ENCODE peak calls at places on chromosomes 12 and 14, in six cellular contexts. A is left ventricle myocardium inferior; O is right lobe of liver; P is effector memory CD4-positive, alpha-beta T cell; B is lower lobe of right lung; Q is H9. V is an unnamed sample.

GRCh38 chr12:85784096-85784720 is 52.0 kb downstream of the RASSF9 start:
- DNase-seq in A (no peak), O (no peak), P (no peak), B (no peak), Q (no peak), V (no peak)

GRCh38 chr12:51395283-51396230 is 4.4 kb upstream of the GALNT6 start:
- DNase-seq in A (no peak), O (no peak), P (no peak), B (no peak), Q (peak; percentile 28), V (peak; percentile 21)

GRCh38 chr14:73995977-73996378 is 23.1 kb downstream of the ENTPD5 start:
- DNase-seq in A (no peak), O (peak; percentile 79), P (no peak), B (no peak), Q (no peak), V (no peak)

GRCh38 chr12:102740157-102741032 is 176.6 kb downstream of the PAH start:
- DNase-seq in A (no peak), O (no peak), P (no peak), B (no peak), Q (no peak), V (no peak)

GRCh38 chr12:76422878-76423438 is 74.7 kb upstream of the BBS10 start:
- DNase-seq in A (no peak), O (no peak), P (no peak), B (no peak), Q (no peak), V (no peak)

GRCh38 chr12:119156401-119156800 is 22.3 kb upstream of the HSPB8 start:
- DNase-seq in A (no peak), O (no peak), P (no peak), B (no peak), Q (peak; percentile 98), V (no peak)

GRCh38 chr14:103302966-103303365 is 31.1 kb upstream of the EIF5 start:
- DNase-seq in A (no peak), O (no peak), P (no peak), B (no peak), Q (no peak), V (no peak)

GRCh38 chr12:118544569-118544968 is 168.2 kb downstream of the SUDS3 start:
- DNase-seq in A (no peak), O (no peak), P (no peak), B (no peak), Q (peak; percentile 8), V (no peak)

GRCh38 chr12:31222620-31223222 is 103.2 kb downstream of the SINHCAF start:
- DNase-seq in A (no peak), O (no peak), P (no peak), B (peak; percentile 34), Q (no peak), V (no peak)

GRCh38 chr12:56221233-56221756 is 427 bp downstream of the RNF41 start:
- DNase-seq in A (peak; percentile 59), O (no peak), P (no peak), B (peak; percentile 70), Q (peak; percentile 64), V (no peak)

GRCh38 chr12:52903855-52904508 is 894 bp downstream of the KRT8 start:
- DNase-seq in A (peak; percentile 31), O (peak; percentile 83), P (no peak), B (peak; percentile 71), Q (peak; percentile 81), V (peak; percentile 26)

GRCh38 chr12:2672863-2673262 is 121.9 kb upstream of the FKBP4 start:
- DNase-seq in A (no peak), O (peak; percentile 20), P (no peak), B (no peak), Q (no peak), V (no peak)

GRCh38 chr14:71497645-71498086 is 434.6 kb upstream of the RGS6 start:
- DNase-seq in A (no peak), O (no peak), P (no peak), B (no peak), Q (no peak), V (no peak)

GRCh38 chr12:124993568-124994434 is at the start of gene BRI3BP:
- DNase-seq in A (peak; percentile 73), O (peak; percentile 80), P (peak; percentile 52), B (peak; percentile 80), Q (peak; percentile 60), V (peak; percentile 57)

GRCh38 chr14:81519200-81519998 is 14.3 kb downstream of the SEL1L start:
- DNase-seq in A (no peak), O (no peak), P (no peak), B (no peak), Q (no peak), V (no peak)

GRCh38 chr12:63103489-63104131 is 47.4 kb downstream of the AVPR1A start:
- DNase-seq in A (no peak), O (no peak), P (no peak), B (no peak), Q (no peak), V (no peak)

GRCh38 chr12:124231980-124232653 is 62.8 kb upstream of the RFLNA start:
- DNase-seq in A (no peak), O (no peak), P (no peak), B (peak; percentile 74), Q (no peak), V (no peak)

GRCh38 chr12:50077099-50077498 is 8.0 kb upstream of the SMARCD1 start:
- DNase-seq in A (no peak), O (no peak), P (no peak), B (peak; percentile 32), Q (no peak), V (no peak)

GRCh38 chr12:100790558-100790957 is 4.0 kb upstream of the ANO4 start:
- DNase-seq in A (no peak), O (no peak), P (no peak), B (no peak), Q (no peak), V (no peak)

GRCh38 chr14:101960225-101960624 is 4.1 kb upstream of the DYNC1H1 start:
- DNase-seq in A (no peak), O (peak; percentile 42), P (no peak), B (no peak), Q (peak; percentile 59), V (no peak)

GRCh38 chr14:106845286-106846087 is 1319.1 kb downstream of the TMEM121 start:
- DNase-seq in A (no peak), O (peak; percentile 61), P (no peak), B (peak; percentile 79), Q (no peak), V (peak; percentile 67)

GRCh38 chr12:2083561-2083960 is 30.8 kb downstream of the CACNA1C start:
- DNase-seq in A (no peak), O (no peak), P (no peak), B (no peak), Q (no peak), V (no peak)

GRCh38 chr14:68343534-68344093 is 449.3 kb downstream of the ZFP36L1 start:
- DNase-seq in A (no peak), O (no peak), P (no peak), B (no peak), Q (peak; percentile 43), V (no peak)

GRCh38 chr12:122749569-122750332 is 2.9 kb upstream of the DENR start:
- DNase-seq in A (no peak), O (peak; percentile 23), P (no peak), B (no peak), Q (peak; percentile 82), V (no peak)

GRCh38 chr12:49702676-49703228 is 4.5 kb downstream of the FMNL3 start:
- DNase-seq in A (no peak), O (no peak), P (no peak), B (no peak), Q (no peak), V (no peak)

GRCh38 chr12:57236224-57236924 is 6.9 kb downstream of the SHMT2 start:
- DNase-seq in A (no peak), O (no peak), P (no peak), B (peak; percentile 50), Q (peak; percentile 78), V (no peak)

GRCh38 chr12:122081697-122082221 is 3.2 kb downstream of the MLXIP start:
- DNase-seq in A (peak; percentile 60), O (no peak), P (peak; percentile 23), B (no peak), Q (no peak), V (peak; percentile 35)

GRCh38 chr12:92242917-92243316 is 97.3 kb upstream of the BTG1 start:
- DNase-seq in A (no peak), O (no peak), P (no peak), B (no peak), Q (no peak), V (no peak)

GRCh38 chr12:92248977-92249376 is 103.3 kb upstream of the BTG1 start:
- DNase-seq in A (no peak), O (no peak), P (no peak), B (no peak), Q (no peak), V (no peak)

DNA sequence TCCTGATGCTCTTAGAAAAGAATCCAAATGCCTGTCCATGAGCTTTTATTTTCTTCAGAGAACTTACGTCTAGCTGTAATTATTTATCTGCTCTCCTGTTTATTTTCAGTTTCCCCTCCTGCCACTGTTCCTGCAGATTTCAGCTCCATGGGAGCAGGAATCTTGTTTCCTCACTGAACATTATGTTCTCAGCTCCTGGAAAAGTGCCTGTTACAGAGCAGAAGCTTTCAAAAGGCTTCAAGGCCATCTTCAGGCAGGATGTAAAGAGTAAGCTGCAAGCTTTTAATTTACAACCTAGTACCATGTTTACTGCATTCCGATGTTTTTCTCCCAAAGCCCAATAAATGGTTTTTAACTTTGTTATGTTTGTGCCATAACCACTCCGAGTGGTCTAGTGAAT is 98.4 kb upstream of the BTG1 start:
- DNase-seq in A (no peak), O (no peak), P (no peak), B (no peak), Q (no peak), V (no peak)
- H3K27ac ChIP-seq in A (peak overlapping the region; percentile 91), O (peak overlapping the region; percentile 46), P (no peak overlapping the region), B (peak overlapping the region; percentile 53), Q (no peak overlapping the region), V (no peak overlapping the region)

GRCh38 chr12:4139191-4139590 is 134.4 kb upstream of the CCND2 start:
- DNase-seq in A (no peak), O (peak; percentile 23), P (no peak), B (no peak), Q (no peak), V (no peak)
- H3K4me1 ChIP-seq in A (no peaks in the 10 kb centered on the region), O (no peaks in the 10 kb centered on the region), P (peaks cover 15% of the 10 kb centered on the region), B (peaks cover 17% of the 10 kb centered on the region), Q (peaks cover 13% of the 10 kb centered on the region), V (peaks cover 10% of the 10 kb centered on the region)

GRCh38 chr14:61536661-61537566 is 158.4 kb upstream of the HIF1A start:
- DNase-seq in A (no peak), O (no peak), P (no peak), B (no peak), Q (no peak), V (no peak)
- H3K27ac ChIP-seq in A (peak overlapping the region; percentile 69), O (peak overlapping the region; percentile 62), P (no peak overlapping the region), B (peak overlapping the region; percentile 33), Q (peak overlapping the region; percentile 63), V (no peak overlapping the region)

DNA sequence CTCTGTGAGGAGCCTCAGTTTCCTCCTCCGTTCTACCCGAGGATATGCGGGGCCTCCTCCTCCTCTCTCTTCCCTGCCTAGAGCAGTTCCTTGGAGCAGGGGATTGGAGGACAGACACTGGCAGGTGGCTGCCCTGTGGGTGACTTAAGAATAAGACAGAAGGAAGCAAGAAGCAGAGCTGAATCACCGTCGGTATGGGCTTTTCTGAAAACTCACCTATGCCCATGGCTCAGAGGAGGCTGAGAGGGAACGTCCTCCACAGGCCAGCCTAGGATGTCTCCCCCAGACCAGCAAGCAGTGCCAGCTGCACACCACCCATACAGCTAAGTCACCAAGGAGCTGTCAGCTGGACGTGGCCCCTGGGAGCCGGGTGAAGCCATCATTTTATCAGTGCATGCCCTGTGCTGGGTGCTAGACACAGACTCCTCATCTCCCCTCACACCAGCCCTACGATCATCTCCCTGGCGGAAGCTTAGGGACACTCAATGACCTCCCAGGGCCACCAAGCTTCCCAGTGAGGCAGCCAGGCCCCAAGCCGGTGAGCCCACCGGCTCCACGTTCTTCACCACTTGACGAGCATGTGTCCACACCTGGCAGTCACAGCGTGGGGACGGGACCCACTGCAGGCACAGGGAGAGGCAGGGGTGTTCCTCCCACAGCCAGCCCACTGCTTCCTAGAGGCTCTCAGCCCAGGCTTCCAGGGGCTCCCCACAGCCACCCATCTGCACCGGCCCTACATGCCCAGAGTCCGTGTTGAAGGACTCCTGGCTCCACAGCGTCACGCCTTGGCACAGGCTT is 21.4 kb downstream of the ITPK1 start:
- DNase-seq in A (no peak), O (no peak), P (no peak), B (no peak), Q (no peak), V (no peak)
- H3K4me1 ChIP-seq in A (peaks cover 100% of the 10 kb centered on the region), O (no peaks in the 10 kb centered on the region), P (no peaks in the 10 kb centered on the region), B (peaks cover 18% of the 10 kb centered on the region), Q (peaks cover 2% of the 10 kb centered on the region), V (peaks cover 16% of the 10 kb centered on the region)